ENCODE peak calls at places on chromosomes 16 and 17, in eight cellular contexts. U, R, P, M, S, B, X and C are unnamed samples.
A peak's percentile ranks its signal among the peaks of the same experiment; 100 is the strongest.

GRCh38 chr17:18381158-18381952 is 3.8 kb downstream of the EVPLL start:
- DNase-seq in X (no peak), P (no peak), R (no peak), B (no peak), S (no peak), M (no peak), U (no peak), C (no peak)

GRCh38 chr17:10127819-10128375 is 70.5 kb downstream of the GAS7 start:
- DNase-seq in S (peak; percentile 94), R (no peak), U (peak; percentile 45), X (no peak), P (no peak), M (no peak), B (peak; percentile 87), C (peak; percentile 92)

GRCh38 chr17:4405038-4405669 is 28.6 kb upstream of the SPNS3 start:
- DNase-seq in S (no peak), R (peak; percentile 62), M (no peak), B (no peak), U (no peak), X (no peak), P (no peak), C (no peak)

GRCh38 chr17:55285340-55286301 is 20.9 kb downstream of the HLF start:
- DNase-seq in S (peak; percentile 97), U (peak; percentile 34), R (no peak), X (no peak), B (peak; percentile 95), M (no peak), P (no peak), C (peak; percentile 99)

GRCh38 chr17:80891096-80892018 is 100.3 kb upstream of the CHMP6 start:
- DNase-seq in X (no peak), P (peak; percentile 51), U (peak; percentile 94), B (peak; percentile 63), R (no peak), M (peak; percentile 91), S (no peak), C (no peak)

GRCh38 chr17:31508310-31509094 is 117.0 kb downstream of the RAB11FIP4 start:
- DNase-seq in M (peak; percentile 31), S (no peak), B (peak; percentile 70), P (peak; percentile 56), U (no peak), X (no peak), R (no peak), C (no peak)

GRCh38 chr17:79798296-79799173 is 1.7 kb upstream of the CBX8 start:
- DNase-seq in X (no peak), B (peak; percentile 76), S (no peak), R (no peak), P (no peak), U (no peak), M (no peak), C (no peak)

GRCh38 chr17:43701318-43701743 is 39.6 kb upstream of the MEOX1 start:
- DNase-seq in R (no peak), S (no peak), B (no peak), M (no peak), P (no peak), U (peak; percentile 56), X (no peak), C (no peak)

GRCh38 chr16:83365166-83365565 is 442.6 kb upstream of the HSBP1 start:
- DNase-seq in B (no peak), P (no peak), X (no peak), M (no peak), U (no peak), S (no peak), R (no peak), C (no peak)

GRCh38 chr17:83055911-83056582 is 23.4 kb upstream of the METRNL start:
- DNase-seq in M (peak; percentile 41), B (peak; percentile 83), P (no peak), S (peak; percentile 58), X (no peak), R (no peak), U (peak; percentile 73), C (peak; percentile 63)

GRCh38 chr17:66655861-66656260 is 179.1 kb upstream of the CACNG5 start:
- DNase-seq in U (peak; percentile 72), B (no peak), S (no peak), P (no peak), M (no peak), X (no peak), R (no peak), C (no peak)

GRCh38 chr17:29723283-29724047 is 100.8 kb upstream of the CORO6 start:
- DNase-seq in B (no peak), R (peak; percentile 80), U (no peak), M (no peak), X (no peak), S (no peak), P (no peak), C (no peak)

GRCh38 chr16:2798723-2799204 is 494 bp downstream of the PRSS41 start:
- DNase-seq in P (no peak), B (no peak), R (no peak), S (no peak), M (no peak), U (no peak), X (no peak), C (no peak)

GRCh38 chr17:50108556-50108955 is 13.4 kb downstream of the PDK2 start:
- DNase-seq in U (no peak), R (no peak), S (no peak), P (no peak), M (no peak), X (no peak), B (no peak), C (no peak)

GRCh38 chr16:5820472-5820871 is 722.9 kb upstream of the EEF2KMT start:
- DNase-seq in B (no peak), R (no peak), M (no peak), S (no peak), P (no peak), U (no peak), X (no peak), C (no peak)

GRCh38 chr17:35245196-35245486 is 2.3 kb downstream of the SLFN5 start:
- DNase-seq in U (peak; percentile 91), B (no peak), S (no peak), R (no peak), X (no peak), P (no peak), M (peak; percentile 63), C (no peak)

GRCh38 chr17:31493656-31494155 is 102.2 kb downstream of the RAB11FIP4 start:
- DNase-seq in R (no peak), P (no peak), M (no peak), B (peak; percentile 43), U (no peak), X (no peak), S (no peak), C (no peak)

GRCh38 chr16:87310610-87311009 is 6.6 kb downstream of the C16orf95 start:
- DNase-seq in S (no peak), P (no peak), X (no peak), U (no peak), M (no peak), R (no peak), B (peak; percentile 47), C (no peak)

GRCh38 chr17:31373150-31374082 is 18.1 kb upstream of the RAB11FIP4 start:
- DNase-seq in U (peak; percentile 59), B (no peak), P (no peak), X (no peak), R (peak; percentile 74), M (no peak), S (no peak), C (no peak)

GRCh38 chr17:8965394-8966168 is at the start of gene PIK3R5:
- DNase-seq in X (no peak), B (peak; percentile 85), R (peak; percentile 77), S (no peak), P (peak; percentile 73), M (no peak), U (no peak), C (no peak)

GRCh38 chr16:30180741-30181140 is 2.7 kb upstream of the CORO1A start:
- DNase-seq in S (no peak), U (no peak), B (no peak), R (no peak), P (no peak), X (no peak), M (no peak), C (no peak)

GRCh38 chr16:30723725-30724355 is 24.4 kb upstream of the PHKG2 start:
- DNase-seq in R (no peak), X (no peak), S (no peak), U (no peak), M (no peak), P (no peak), B (peak; percentile 47), C (no peak)

GRCh38 chr16:67648088-67648763 is 3.3 kb downstream of the CARMIL2 start:
- DNase-seq in X (no peak), M (no peak), S (no peak), P (no peak), B (no peak), U (no peak), R (no peak), C (no peak)

DNA sequence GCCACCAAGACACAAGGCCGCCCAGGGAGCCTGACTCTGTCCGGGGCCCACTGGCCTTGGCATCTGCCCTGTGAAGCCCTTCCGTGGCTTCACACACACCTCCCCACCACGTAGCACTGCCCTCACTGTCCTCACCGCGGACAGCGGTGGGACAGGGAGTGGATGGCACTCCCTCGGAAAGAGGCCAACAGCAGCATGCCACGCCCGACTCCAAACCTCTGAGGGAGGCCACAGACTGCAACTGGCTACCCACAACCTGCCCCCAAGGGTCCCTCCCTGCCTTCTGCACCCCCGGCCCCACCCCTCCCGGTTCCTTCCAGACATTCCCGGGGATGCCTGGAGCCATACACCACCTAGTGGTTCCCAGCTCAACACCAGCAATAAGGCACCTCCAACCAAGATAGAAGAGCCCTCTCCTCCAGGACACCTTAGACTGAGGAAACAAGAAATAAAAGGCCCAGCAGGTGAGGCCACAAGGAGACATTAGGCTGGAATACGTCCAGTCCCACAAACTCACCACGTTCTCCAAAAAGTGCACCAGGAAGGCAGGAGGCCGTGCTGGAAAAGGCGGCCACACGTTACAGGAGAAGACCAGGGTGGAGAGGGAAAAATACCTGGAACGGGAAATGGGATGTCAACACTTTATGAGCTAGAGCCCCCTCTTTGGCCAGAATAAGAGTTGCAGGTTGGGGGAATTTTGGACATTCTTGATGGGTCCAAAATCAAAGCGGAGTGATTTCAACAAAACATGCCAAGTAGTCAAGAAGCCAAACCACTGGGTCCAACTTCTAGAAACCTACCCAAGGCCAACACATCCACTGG is 310.0 kb downstream of the SOX9 start:
- DNase-seq in S (no peak), U (no peak), B (no peak), M (no peak), X (no peak), R (no peak), P (no peak), C (no peak)
- TF ChIP-seq CTCF in S (no peak), U (peak; percentile 46), B (peak; percentile 5), M (peak; percentile 30), X (no peak), R (peak; percentile 48), P (no peak), C (no peak)

GRCh38 chr16:88936008-88936912 is 40.7 kb downstream of the CBFA2T3 start:
- DNase-seq in X (no peak), S (peak; percentile 68), R (peak; percentile 59), M (peak; percentile 37), B (no peak), U (no peak), P (no peak), C (no peak)
- TF ChIP-seq CTCF in X (no peak), S (no peak), R (peak; percentile 38), M (no peak), B (no peak), U (no peak), P (no peak), C (no peak)

GRCh38 chr16:12907670-12908233 is 6.4 kb downstream of the SHISA9 start:
- DNase-seq in S (no peak), X (no peak), M (no peak), P (no peak), R (peak; percentile 31), U (no peak), B (no peak), C (no peak)
- TF ChIP-seq CTCF in S (no peak), X (no peak), M (peak; percentile 24), P (no peak), R (peak; percentile 68), U (peak; percentile 23), B (no peak), C (no peak)

GRCh38 chr17:74354123-74354522 is 7.5 kb downstream of the BTBD17 start:
- DNase-seq in M (peak; percentile 77), U (no peak), R (peak; percentile 58), P (peak; percentile 12), S (no peak), B (no peak), X (no peak), C (no peak)
- TF ChIP-seq CTCF in M (peak; percentile 87), U (peak; percentile 30), R (peak; percentile 97), P (peak; percentile 54), S (peak; percentile 65), B (peak; percentile 4), X (peak; percentile 21), C (no peak)